ENCODE peak calls at places on chromosomes 11 and 22, in nine cellular contexts. W is MM.1S; Z is brain microvascular endothelial cell; H is heart right ventricle; C is OCI-LY7; B is fibroblast of lung; S is cardiac muscle cell; N is WERI-Rb-1; G is CD8-positive, alpha-beta T cell. J is an unnamed sample.

GRCh38 chr22:48321986-48322545 is 1505.6 kb downstream of the BRD1 start:
- DNase-seq in S (no peak), N (no peak), H (no peak), W (no peak), G (no peak), B (no peak), C (no peak), Z (no peak), J (peak; percentile 30)

GRCh38 chr11:117829369-117829725 is 4.8 kb upstream of the FXYD2 start:
- DNase-seq in N (no peak), G (no peak), S (no peak), Z (no peak), H (no peak), W (no peak), C (no peak), B (no peak), J (no peak)

GRCh38 chr11:61473370-61474025 is 35.1 kb upstream of the LRRC10B start:
- DNase-seq in S (peak; percentile 32), Z (no peak), H (no peak), B (peak; percentile 64), C (no peak), W (no peak), N (no peak), G (no peak), J (peak; percentile 28)

GRCh38 chr22:22710719-22711531 is 66.5 kb downstream of the GGTLC2 start:
- DNase-seq in H (peak; percentile 65), N (peak; percentile 75), C (peak; percentile 69), S (peak; percentile 52), G (peak; percentile 73), W (peak; percentile 52), B (peak; percentile 8), Z (peak; percentile 7), J (peak; percentile 30)

GRCh38 chr11:110087820-110088534 is 5.2 kb upstream of the ZC3H12C start:
- DNase-seq in N (no peak), B (peak; percentile 88), G (no peak), S (peak; percentile 80), C (no peak), W (no peak), Z (peak; percentile 73), H (no peak), J (no peak)

GRCh38 chr11:90698238-90698637 is 475.4 kb upstream of the CHORDC1 start:
- DNase-seq in S (no peak), G (no peak), B (no peak), N (no peak), W (no peak), Z (no peak), C (no peak), H (no peak), J (no peak)

GRCh38 chr11:103959279-103959930 is 77.0 kb upstream of the DDI1 start:
- DNase-seq in B (peak; percentile 82), S (peak; percentile 52), N (no peak), H (no peak), G (no peak), C (peak; percentile 38), Z (peak; percentile 71), W (peak; percentile 84), J (no peak)

GRCh38 chr11:2200536-2200935 is 28.9 kb upstream of the TH start:
- DNase-seq in H (no peak), W (no peak), B (no peak), N (no peak), S (no peak), Z (no peak), G (no peak), C (no peak), J (no peak)

GRCh38 chr11:102177974-102178631 is 67.9 kb downstream of the YAP1 start:
- DNase-seq in G (no peak), S (peak; percentile 90), W (no peak), N (no peak), B (peak; percentile 92), H (no peak), Z (peak; percentile 78), C (no peak), J (no peak)

GRCh38 chr11:23314162-23314561 is 453.9 kb upstream of the CCDC179 start:
- DNase-seq in B (no peak), W (no peak), G (no peak), S (no peak), Z (no peak), H (no peak), N (no peak), C (no peak), J (no peak)

DNA sequence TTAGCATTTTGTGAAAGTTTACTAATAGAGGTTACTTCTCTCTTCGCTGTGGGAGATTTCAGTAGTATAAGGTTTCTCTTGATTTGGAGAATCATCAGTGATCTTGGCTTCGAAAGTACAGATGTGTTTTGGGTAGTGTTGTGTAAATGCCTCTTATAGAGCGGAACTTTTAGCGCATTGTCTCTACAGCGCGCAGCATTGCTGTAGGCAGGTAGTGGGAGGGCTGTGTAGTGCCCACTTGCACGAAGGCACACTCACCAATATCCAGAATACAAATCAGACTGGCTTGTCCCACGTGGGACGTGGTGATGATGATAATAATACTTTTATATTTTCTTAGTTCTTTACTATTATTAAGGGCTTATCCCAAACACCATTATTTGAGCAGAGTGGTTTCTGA is 51.4 kb downstream of the FAM83F start:
- DNase-seq in S (no peak), H (no peak), Z (no peak), N (no peak), B (no peak), G (no peak), W (no peak), C (peak; percentile 23), J (peak; percentile 23)
- H3K4me3 ChIP-seq in S (peak overlapping the region; percentile 82), H (peak overlapping the region; percentile 83), Z (no peak overlapping the region), N (peak overlapping the region; percentile 95), B (no peak overlapping the region), G (peak overlapping the region; percentile 86), W (peak overlapping the region; percentile 95), C (peak overlapping the region; percentile 97), J (peak overlapping the region; percentile 85)

GRCh38 chr11:76208438-76208828 is 2.1 kb upstream of the WNT11 start:
- DNase-seq in S (no peak), C (no peak), G (no peak), N (no peak), B (no peak), W (no peak), Z (no peak), H (no peak), J (no peak)

GRCh38 chr11:76208829-76209670 is 2.7 kb upstream of the WNT11 start:
- DNase-seq in W (peak; percentile 79), G (peak; percentile 75), H (peak; percentile 86), B (peak; percentile 45), S (peak; percentile 58), C (peak; percentile 60), N (peak; percentile 82), Z (peak; percentile 15), J (no peak)

GRCh38 chr11:76209671-76209955 is 3.3 kb upstream of the WNT11 start:
- DNase-seq in H (no peak), W (peak; percentile 12), C (no peak), G (no peak), N (no peak), Z (no peak), B (no peak), S (no peak), J (no peak)

GRCh38 chr11:76206327-76207081 is at the start of gene WNT11:
- DNase-seq in C (no peak), N (peak; percentile 76), W (peak; percentile 59), H (peak; percentile 69), S (peak; percentile 50), B (peak; percentile 32), Z (peak; percentile 12), G (no peak), J (no peak)

GRCh38 chr11:76207642-76208378 is 1.5 kb upstream of the WNT11 start:
- DNase-seq in N (peak; percentile 82), Z (peak; percentile 33), S (peak; percentile 89), H (peak; percentile 88), B (peak; percentile 65), W (peak; percentile 79), G (peak; percentile 72), C (peak; percentile 75), J (peak; percentile 71)
- H3K27ac ChIP-seq in N (no peak overlapping the region), Z (no peak overlapping the region), S (no peak overlapping the region), H (peak overlapping the region; percentile 62), B (no peak overlapping the region), W (no peak overlapping the region), G (no peak overlapping the region), C (no peak overlapping the region), J (no peak overlapping the region)

GRCh38 chr11:870418-870817 is 27.8 kb downstream of the TSPAN4 start:
- DNase-seq in W (no peak), H (no peak), N (no peak), Z (no peak), S (no peak), C (no peak), B (no peak), G (no peak), J (no peak)
- TF ChIP-seq CTCF in W (no peak), H (no peak), N (no peak), Z (no peak), S (no peak), C (no peak), B (no peak), G (no peak), J (no peak)

GRCh38 chr11:64344721-64345120 is 4.7 kb downstream of the CCDC88B start:
- DNase-seq in G (peak; percentile 14), H (no peak), S (no peak), C (no peak), B (no peak), N (no peak), Z (no peak), W (no peak), J (no peak)

GRCh38 chr11:64341851-64342791 is 2.1 kb downstream of the CCDC88B start:
- DNase-seq in N (peak; percentile 94), B (peak; percentile 82), H (peak; percentile 93), S (peak; percentile 93), Z (peak; percentile 82), W (peak; percentile 91), C (peak; percentile 91), G (peak; percentile 87), J (peak; percentile 83)

GRCh38 chr11:64344160-64344559 is 4.2 kb downstream of the CCDC88B start:
- DNase-seq in G (no peak), H (no peak), N (peak; percentile 4), S (no peak), Z (no peak), B (no peak), C (no peak), W (no peak), J (no peak)

GRCh38 chr11:64343740-64344133 is 3.7 kb downstream of the CCDC88B start:
- DNase-seq in W (no peak), Z (no peak), B (no peak), S (no peak), C (no peak), G (no peak), H (no peak), N (peak; percentile 80), J (no peak)

DNA sequence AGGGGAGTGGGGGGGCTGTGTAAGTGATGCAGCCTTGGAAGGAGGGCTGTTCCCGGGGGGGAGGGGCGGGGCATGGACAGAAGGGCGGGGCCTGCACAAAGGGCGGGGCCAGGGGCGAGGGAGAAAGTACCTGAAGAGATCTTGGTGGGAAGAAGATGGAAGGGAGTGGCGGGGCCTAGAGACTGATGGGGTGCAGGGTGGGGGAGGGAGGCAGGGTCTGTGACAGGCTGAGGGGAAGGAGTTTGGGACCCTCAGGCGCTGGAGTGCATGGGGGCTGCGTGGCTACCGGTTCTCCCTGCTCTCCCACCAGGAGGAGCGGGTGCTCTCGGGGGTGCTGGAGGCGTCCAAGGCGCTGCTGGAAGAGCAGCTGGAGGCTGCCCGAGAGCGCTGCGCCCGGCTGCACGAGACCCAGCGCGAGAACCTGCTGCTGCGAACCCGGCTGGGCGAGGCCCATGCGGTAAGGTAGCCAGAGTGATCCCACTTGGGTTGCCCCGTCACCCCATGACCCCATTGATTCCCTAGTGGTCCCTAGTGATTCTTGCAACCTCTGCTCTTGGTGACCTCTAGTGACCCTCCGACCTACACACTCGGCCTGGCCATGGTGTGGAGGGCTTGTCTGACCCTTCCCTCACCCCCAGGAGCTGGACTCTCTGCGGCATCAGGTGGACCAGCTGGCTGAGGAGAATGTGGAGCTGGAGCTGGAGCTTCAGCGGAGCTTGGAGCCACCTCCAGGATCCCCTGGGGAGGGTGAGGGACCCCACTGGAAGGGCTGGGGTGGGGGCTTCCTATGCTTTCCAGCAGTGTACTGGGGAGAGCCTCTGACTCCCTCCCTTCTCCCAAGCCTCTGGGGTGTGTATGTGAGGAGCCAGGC is 3.1 kb downstream of the CCDC88B start:
- DNase-seq in G (no peak), S (no peak), N (peak; percentile 8), Z (peak; percentile 7), C (no peak), B (no peak), H (no peak), W (no peak), J (no peak)
- H3K4me3 ChIP-seq in G (no peak overlapping the region), S (no peak overlapping the region), N (peak overlapping the region; percentile 43), Z (no peak overlapping the region), C (peak overlapping the region; percentile 50), B (no peak overlapping the region), H (peak overlapping the region; percentile 48), W (no peak overlapping the region), J (no peak overlapping the region)

J was measured in dorsolateral prefrontal cortex.